ENCODE peak calls at places on chromosomes 4 and X, in four cellular contexts. J, B, I and V are unnamed samples.

GRCh38 chr4:105206214-105206613 is 59.5 kb downstream of the TET2 start:
- DNase-seq in B (no peak), J (no peak), I (no peak), V (no peak)

GRCh38 chr4:99248714-99249113 is 29.7 kb upstream of the ADH6 start:
- DNase-seq in B (no peak), I (no peak), J (no peak), V (no peak)

GRCh38 chr4:186819357-186820086 is 95.9 kb upstream of the FAT1 start:
- DNase-seq in J (no peak), I (no peak), B (no peak), V (no peak)

GRCh38 chr4:14184265-14184664 is 556.7 kb upstream of the BOD1L1 start:
- DNase-seq in J (no peak), B (no peak), I (no peak), V (no peak)

GRCh38 chrX:80576815-80577533 is 156.7 kb downstream of the TENT5D start:
- DNase-seq in B (no peak), J (no peak), I (no peak), V (no peak)

GRCh38 chr4:8643986-8644385 is 51.4 kb downstream of the CPZ start:
- DNase-seq in J (no peak), B (peak; percentile 33), I (no peak), V (no peak)

GRCh38 chr4:111066887-111067286 is 444.0 kb upstream of the PITX2 start:
- DNase-seq in J (no peak), I (no peak), B (no peak), V (no peak)

GRCh38 chr4:15695240-15695699 is 7.6 kb upstream of the BST1 start:
- DNase-seq in B (no peak), I (peak; percentile 41), J (no peak), V (no peak)

GRCh38 chrX:22577181-22577580 is 304.5 kb downstream of the CBLL2 start:
- DNase-seq in J (no peak), I (no peak), B (no peak), V (no peak)

GRCh38 chr4:55159851-55160250 is 34.5 kb upstream of the KDR start:
- DNase-seq in B (no peak), I (no peak), J (no peak), V (no peak)

GRCh38 chrX:24410514-24411189 is 50.2 kb downstream of the SUPT20HL1 start:
- DNase-seq in I (no peak), J (no peak), B (no peak), V (no peak)

GRCh38 chr4:16199132-16199531 is 27.1 kb downstream of the TAPT1 start:
- DNase-seq in I (no peak), J (no peak), B (no peak), V (no peak)

GRCh38 chrX:43953218-43953617 is 20.0 kb downstream of the NDP start:
- DNase-seq in B (no peak), I (no peak), J (no peak), V (no peak)

GRCh38 chrX:43949669-43950068 is 23.5 kb downstream of the NDP start:
- DNase-seq in J (peak; percentile 78), I (no peak), B (peak; percentile 38), V (peak; percentile 61)
- TF ChIP-seq CTCF in J (peak; percentile 87), I (no peak), B (peak; percentile 32), V (peak; percentile 36)

GRCh38 chrX:51144828-51145442 is 187.7 kb upstream of the NUDT10 start:
- DNase-seq in J (peak; percentile 47), B (no peak), I (peak; percentile 3), V (peak; percentile 40)

GRCh38 chrX:51148848-51149247 is 183.8 kb upstream of the NUDT10 start:
- DNase-seq in J (no peak), B (no peak), I (no peak), V (no peak)
- TF ChIP-seq CTCF in J (no peak), B (no peak), I (no peak), V (no peak)

GRCh38 chr4:37884855-37885487 is 5.9 kb upstream of the TBC1D1 start:
- DNase-seq in J (no peak), B (no peak), I (no peak), V (no peak)

GRCh38 chr4:37879365-37879764 is 11.5 kb upstream of the TBC1D1 start:
- DNase-seq in I (no peak), B (no peak), J (no peak), V (no peak)

GRCh38 chr4:37885496-37885895 is 5.4 kb upstream of the TBC1D1 start:
- DNase-seq in B (no peak), I (no peak), J (no peak), V (no peak)

GRCh38 chr4:37882665-37883296 is 8.1 kb upstream of the TBC1D1 start:
- DNase-seq in B (no peak), J (no peak), I (peak; percentile 6), V (no peak)
- TF ChIP-seq CTCF in B (no peak), J (no peak), I (peak; percentile 32), V (no peak)

GRCh38 chrX:125298871-125299270 is 20.8 kb upstream of the TEX13C start:
- DNase-seq in B (no peak), I (no peak), J (no peak), V (no peak)

GRCh38 chrX:125289920-125290319 is 29.8 kb upstream of the TEX13C start:
- DNase-seq in I (no peak), B (no peak), J (no peak), V (no peak)

GRCh38 chrX:125295337-125295736 is 24.3 kb upstream of the TEX13C start:
- DNase-seq in J (no peak), I (no peak), B (no peak), V (no peak)

GRCh38 chrX:125291124-125291523 is 28.5 kb upstream of the TEX13C start:
- DNase-seq in I (no peak), J (no peak), B (no peak), V (no peak)

GRCh38 chrX:125293792-125294780 is 25.6 kb upstream of the TEX13C start:
- DNase-seq in I (no peak), B (no peak), J (no peak), V (no peak)
- TF ChIP-seq CTCF in I (no peak), B (no peak), J (no peak), V (no peak)

DNA sequence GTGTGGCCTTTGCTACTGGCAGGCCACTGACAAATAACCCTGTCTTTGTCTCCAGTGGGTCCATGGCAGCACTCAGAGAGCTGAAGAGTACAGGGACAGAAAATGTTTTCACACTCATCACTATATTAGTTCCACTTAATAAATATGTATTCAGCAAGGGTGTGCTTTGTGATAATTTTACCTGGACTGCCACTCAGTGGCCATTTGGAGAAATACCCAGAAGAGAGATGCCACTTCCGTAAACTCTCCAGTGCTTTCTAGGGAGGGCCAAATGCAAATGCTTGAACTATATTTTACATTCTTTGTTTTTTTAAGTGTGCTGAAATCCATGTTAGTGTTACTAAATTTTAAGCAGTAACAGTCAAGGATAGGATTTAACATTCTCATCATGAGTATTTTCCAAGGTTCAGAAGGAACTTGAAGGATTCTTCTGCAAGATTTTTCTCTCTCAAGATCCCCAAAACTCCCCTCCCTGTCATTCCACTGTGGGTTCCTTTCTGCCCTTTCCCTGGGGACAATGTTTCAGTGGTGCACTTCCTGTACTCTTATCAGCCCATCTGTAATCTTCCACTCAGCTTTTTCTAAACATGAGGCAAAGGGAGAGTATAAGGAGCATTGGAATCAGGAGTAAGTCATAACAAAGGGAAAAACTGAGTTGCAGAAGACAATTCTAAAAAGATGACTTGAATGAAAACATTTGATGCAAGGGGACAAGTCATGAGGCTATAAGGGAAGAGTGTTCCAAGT is 46.0 kb downstream of the TFDP3 start:
- DNase-seq in I (peak; percentile 19), J (no peak), B (no peak), V (no peak)
- TF ChIP-seq CTCF in I (peak; percentile 85), J (no peak), B (peak; percentile 60), V (no peak)

GRCh38 chr4:72529144-72529822 is 39.7 kb downstream of the ADAMTS3 start:
- DNase-seq in J (no peak), B (no peak), I (no peak), V (no peak)

GRCh38 chr4:72531768-72532290 is 37.2 kb downstream of the ADAMTS3 start:
- DNase-seq in I (no peak), B (no peak), J (no peak), V (no peak)

GRCh38 chr4:72525938-72526337 is 43.1 kb downstream of the ADAMTS3 start:
- DNase-seq in J (peak; percentile 16), B (peak; percentile 41), I (no peak), V (no peak)

GRCh38 chr4:72531322-72531721 is 37.7 kb downstream of the ADAMTS3 start:
- DNase-seq in J (no peak), I (no peak), B (no peak), V (no peak)

DNA sequence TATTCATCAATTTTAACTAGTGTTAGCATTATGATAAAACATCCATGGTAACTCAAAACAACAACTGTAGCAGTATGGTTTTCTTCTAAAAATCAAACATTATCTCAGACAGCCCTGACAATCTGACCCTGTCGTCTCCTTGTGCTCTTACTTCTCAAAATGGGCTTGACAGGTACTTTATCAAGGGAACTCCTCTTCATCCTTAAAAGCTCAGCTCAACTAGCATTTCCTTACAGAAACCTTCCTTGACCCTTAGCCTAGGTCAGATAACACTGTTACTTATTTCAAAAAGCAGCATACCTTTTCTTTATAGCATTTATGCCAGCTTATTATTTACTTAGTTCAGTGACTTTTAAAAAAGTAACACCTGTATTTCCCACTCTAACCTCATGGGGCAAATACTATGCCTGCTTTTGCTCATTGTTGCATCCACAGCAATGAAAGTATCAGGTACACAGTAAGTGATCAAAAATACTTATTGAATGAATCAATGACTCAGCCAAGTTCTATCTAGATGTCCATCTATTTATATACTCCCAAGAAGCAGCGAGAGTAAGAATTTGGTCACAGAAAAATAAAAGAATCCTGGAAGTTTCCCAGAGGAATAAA is 41.9 kb downstream of the ADAMTS3 start:
- DNase-seq in B (no peak), J (no peak), I (no peak), V (no peak)
- TF ChIP-seq CTCF in B (peak; percentile 30), J (no peak), I (no peak), V (no peak)

GRCh38 chrX:104281564-104281963 is 26.8 kb upstream of the ESX1 start:
- DNase-seq in I (no peak), B (no peak), J (no peak), V (no peak)

GRCh38 chrX:104288269-104288668 is 33.5 kb upstream of the ESX1 start:
- DNase-seq in I (no peak), B (no peak), J (no peak), V (no peak)

GRCh38 chrX:104284407-104285000 is 29.8 kb upstream of the ESX1 start:
- DNase-seq in I (no peak), J (no peak), B (no peak), V (no peak)

GRCh38 chrX:104282326-104282725 is 27.6 kb upstream of the ESX1 start:
- DNase-seq in J (no peak), I (no peak), B (no peak), V (no peak)

GRCh38 chrX:104285201-104285600 is 30.5 kb upstream of the ESX1 start:
- DNase-seq in B (no peak), I (no peak), J (no peak), V (no peak)
- TF ChIP-seq CTCF in B (no peak), I (no peak), J (no peak), V (no peak)

GRCh38 chr4:143184503-143185252 is at the start of gene USP38:
- DNase-seq in J (peak; percentile 100), B (peak; percentile 80), I (peak; percentile 89), V (peak; percentile 89)
- TF ChIP-seq CTCF in J (peak; percentile 6), B (no peak), I (no peak), V (no peak)